ENCODE peak calls at places on chromosome 9, in eight cellular contexts. E is retina; Z is activated naive CD4-positive, alpha-beta T cell treated with Interleukin-2 at 50 U/mL for 16 hours; O is H7; L is activated B cell treated with CpG ODN at 0.5 μM for 24 hours; C is iris pigment epithelial cell; U is glomerular endothelial cell; A is SW 1271. H is an unnamed sample.

GRCh38 chr9:88653926-88654325 is 118.9 kb downstream of the NXNL2 start:
- DNase-seq in A (no peak), L (no peak), U (no peak), C (peak), E (no peak), Z (no peak), O (no peak), H (no peak)

GRCh38 chr9:114803886-114804285 is 2.0 kb downstream of the TNFSF15 start:
- DNase-seq in O (no peak), L (no peak), U (no peak), E (no peak), A (no peak), Z (no peak), C (peak), H (no peak)

GRCh38 chr9:80867731-80868130 is 821.6 kb downstream of the TLE1 start:
- DNase-seq in E (no peak), U (no peak), L (no peak), C (peak), O (no peak), A (no peak), Z (no peak), H (no peak)

GRCh38 chr9:125990793-125991220 is 243.6 kb downstream of the PBX3 start:
- DNase-seq in Z (no peak), U (no peak), O (peak), A (no peak), C (no peak), E (no peak), L (no peak), H (no peak)

GRCh38 chr9:72228282-72228681 is 79.0 kb downstream of the GDA start:
- DNase-seq in O (no peak), A (no peak), C (no peak), U (no peak), L (no peak), Z (no peak), E (no peak), H (no peak)

GRCh38 chr9:94783121-94783664 is 56.7 kb downstream of the AOPEP start:
- DNase-seq in E (peak), O (peak), Z (peak), L (no peak), A (peak), C (peak), U (no peak), H (peak)

GRCh38 chr9:87342743-87343142 is 154.9 kb upstream of the DAPK1 start:
- DNase-seq in U (no peak), E (no peak), L (no peak), C (peak), A (no peak), Z (no peak), O (no peak), H (no peak)

GRCh38 chr9:121770415-121771273 is 119.2 kb downstream of the DAB2IP start:
- DNase-seq in E (no peak), O (no peak), L (no peak), A (no peak), Z (no peak), C (peak), U (peak), H (no peak)

GRCh38 chr9:124222918-124223720 is 34.6 kb upstream of the NEK6 start:
- DNase-seq in L (no peak), Z (no peak), O (no peak), C (peak), E (no peak), A (no peak), U (no peak), H (no peak)

GRCh38 chr9:30932226-30932625 is 1452.2 kb upstream of the ACO1 start:
- DNase-seq in Z (no peak), C (no peak), A (peak), O (no peak), L (no peak), E (no peak), U (no peak), H (peak)

GRCh38 chr9:72203205-72203803 is 54.1 kb downstream of the GDA start:
- DNase-seq in U (no peak), E (no peak), L (no peak), Z (no peak), O (peak), C (peak), A (peak), H (peak)

GRCh38 chr9:68446836-68447235 is 90.4 kb downstream of the PGM5 start:
- DNase-seq in C (no peak), U (no peak), A (no peak), L (no peak), Z (no peak), E (no peak), O (no peak), H (no peak)

GRCh38 chr9:112091805-112092204 is 83.3 kb downstream of the SUSD1 start:
- DNase-seq in Z (no peak), E (no peak), C (peak), L (no peak), A (peak), O (peak), U (no peak), H (no peak)

GRCh38 chr9:75993434-75993833 is 103.0 kb downstream of the PCSK5 start:
- DNase-seq in A (no peak), L (no peak), O (no peak), C (peak), E (no peak), Z (no peak), U (peak), H (no peak)

GRCh38 chr9:95261890-95262289 is 55.6 kb downstream of the FANCC start:
- DNase-seq in C (peak), E (no peak), O (no peak), L (no peak), U (no peak), A (no peak), Z (no peak), H (no peak)

GRCh38 chr9:91809581-91810285 is 140.3 kb downstream of the ROR2 start:
- DNase-seq in L (no peak), U (no peak), Z (no peak), C (peak), A (no peak), E (no peak), O (no peak), H (peak)